ENCODE peak calls at places on chromosomes 13 and 19, in seven cellular contexts. A is GM12878, J is A549, I is stomach, D is ovary, Z is SK-N-SH, K is upper lobe of left lung. V is an unnamed sample.

GRCh38 chr19:47229674-47230121 is 1.3 kb downstream of the BBC3 start:
- DNase-seq in A (no peak), J (peak; percentile 53), I (no peak), D (no peak), Z (peak; percentile 26), K (no peak), V (peak; percentile 34)

GRCh38 chr19:16637535-16637934 is 9.5 kb upstream of the MED26 start:
- DNase-seq in A (no peak), J (no peak), I (no peak), D (no peak), Z (no peak), K (no peak), V (no peak)

GRCh38 chr19:10230155-10230903 is 802 bp downstream of the S1PR2 start:
- DNase-seq in A (no peak), J (no peak), I (peak; percentile 40), D (peak; percentile 87), Z (peak; percentile 83), K (peak; percentile 92), V (peak; percentile 41)

GRCh38 chr19:50224986-50225747 is 21.7 kb downstream of the MYH14 start:
- DNase-seq in A (no peak), J (no peak), I (no peak), D (no peak), Z (no peak), K (no peak), V (no peak)

GRCh38 chr13:21071015-21071414 is 9.6 kb upstream of the LATS2 start:
- DNase-seq in A (no peak), J (no peak), I (no peak), D (no peak), Z (no peak), K (no peak), V (no peak)

GRCh38 chr19:43563816-43564215 is 11.5 kb downstream of the XRCC1 start:
- DNase-seq in A (no peak), J (no peak), I (no peak), D (no peak), Z (no peak), K (no peak), V (no peak)

GRCh38 chr19:29596885-29597525 is 9.1 kb upstream of the POP4 start:
- DNase-seq in A (no peak), J (peak; percentile 64), I (no peak), D (no peak), Z (no peak), K (no peak), V (no peak)

GRCh38 chr13:57857945-57858344 is 226.4 kb downstream of the PCDH17 start:
- DNase-seq in A (no peak), J (no peak), I (no peak), D (no peak), Z (no peak), K (no peak), V (no peak)

GRCh38 chr13:32745509-32745908 is 159.3 kb downstream of the PDS5B start:
- DNase-seq in A (no peak), J (no peak), I (no peak), D (no peak), Z (no peak), K (no peak), V (no peak)

GRCh38 chr19:30668521-30669155 is 296.5 kb downstream of the ZNF536 start:
- DNase-seq in A (no peak), J (no peak), I (peak; percentile 15), D (no peak), Z (no peak), K (peak; percentile 36), V (no peak)

GRCh38 chr13:96020155-96020575 is 33.0 kb downstream of the UGGT2 start:
- DNase-seq in A (peak; percentile 23), J (peak; percentile 67), I (peak; percentile 49), D (no peak), Z (peak; percentile 56), K (no peak), V (peak; percentile 42)

GRCh38 chr19:34135033-34135370 is 37.3 kb upstream of the LSM14A start:
- DNase-seq in A (no peak), J (no peak), I (no peak), D (no peak), Z (no peak), K (no peak), V (no peak)

GRCh38 chr19:32458500-32459123 is 53.0 kb downstream of the DPY19L3 start:
- DNase-seq in A (peak; percentile 42), J (no peak), I (no peak), D (no peak), Z (no peak), K (no peak), V (no peak)

GRCh38 chr19:32830231-32831014 is 39.1 kb downstream of the SLC7A9 start:
- DNase-seq in A (no peak), J (no peak), I (no peak), D (no peak), Z (no peak), K (no peak), V (no peak)

GRCh38 chr19:658916-659839 is 3.8 kb downstream of the RNF126 start:
- DNase-seq in A (no peak), J (no peak), I (peak; percentile 39), D (no peak), Z (no peak), K (peak; percentile 85), V (no peak)

GRCh38 chr13:110950356-110950755 is 35.5 kb upstream of the ANKRD10 start:
- DNase-seq in A (no peak), J (no peak), I (no peak), D (no peak), Z (no peak), K (peak; percentile 42), V (no peak)

GRCh38 chr13:110946171-110946570 is 31.3 kb upstream of the ANKRD10 start:
- DNase-seq in A (no peak), J (no peak), I (no peak), D (no peak), Z (no peak), K (peak; percentile 52), V (no peak)

GRCh38 chr13:110950819-110951570 is 36.1 kb upstream of the ANKRD10 start:
- DNase-seq in A (no peak), J (no peak), I (no peak), D (no peak), Z (no peak), K (no peak), V (no peak)

GRCh38 chr13:110949116-110949515 is 34.2 kb upstream of the ANKRD10 start:
- DNase-seq in A (no peak), J (no peak), I (no peak), D (no peak), Z (no peak), K (peak; percentile 59), V (no peak)

DNA sequence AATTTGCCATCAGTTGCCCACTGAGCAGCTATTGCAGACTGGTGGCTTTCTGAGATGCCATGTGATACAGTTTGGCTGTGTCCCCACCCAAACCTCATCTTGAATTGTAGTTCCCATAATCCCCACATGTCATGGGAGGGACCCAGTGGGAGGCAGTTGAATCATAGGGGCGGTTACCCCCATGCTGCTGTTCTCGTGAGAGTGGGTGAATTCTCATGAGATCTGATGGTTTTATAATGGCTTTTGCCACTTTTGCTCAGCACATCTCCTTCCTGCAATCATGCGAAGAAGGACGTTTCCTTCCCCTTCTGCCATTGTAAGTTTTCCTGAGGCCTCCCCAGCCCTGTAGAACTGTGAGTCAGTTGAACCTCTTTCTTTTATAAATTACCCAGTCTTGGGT is 34.8 kb upstream of the ANKRD10 start:
- DNase-seq in A (no peak), J (no peak), I (no peak), D (no peak), Z (no peak), K (no peak), V (no peak)
- TF ChIP-seq EP300 in A (no peak), J (no peak), I (no peak), D (no peak), Z (no peak), K (no peak), V (no peak)

DNA sequence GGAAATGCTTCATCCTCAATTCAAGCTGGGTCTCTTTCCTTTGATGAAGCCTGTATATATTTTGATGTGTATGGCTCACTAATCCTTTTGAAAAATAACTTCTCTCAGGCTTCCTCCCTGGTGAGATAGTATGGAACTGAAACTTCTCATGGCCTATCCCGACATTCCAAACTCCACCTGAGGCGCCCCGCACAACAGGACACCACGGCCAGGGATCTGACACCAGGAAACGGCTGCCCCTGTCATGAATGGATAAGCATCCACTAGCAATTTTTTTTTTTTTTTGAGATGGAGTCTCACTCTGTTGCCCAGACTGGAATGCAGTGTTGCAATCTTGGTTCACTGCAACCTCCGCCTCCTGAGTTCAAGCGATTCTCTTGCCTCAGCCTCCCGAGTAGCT is 16.4 kb downstream of the SLC7A1 start:
- DNase-seq in A (no peak), J (no peak), I (no peak), D (no peak), Z (no peak), K (no peak), V (no peak)
- TF ChIP-seq EP300 in A (no peak), J (no peak), I (no peak), D (no peak), Z (no peak), K (no peak), V (no peak)

GRCh38 chr19:44958090-44958489 is 2.9 kb downstream of the CLPTM1 start:
- DNase-seq in A (no peak), J (no peak), I (no peak), D (no peak), Z (no peak), K (no peak), V (no peak)

GRCh38 chr19:44951179-44952159 is 3.7 kb upstream of the CLPTM1 start:
- DNase-seq in A (no peak), J (peak; percentile 85), I (peak; percentile 67), D (peak; percentile 66), Z (peak; percentile 82), K (no peak), V (peak; percentile 86)

GRCh38 chr19:44954278-44954648 is 917 bp upstream of the CLPTM1 start:
- DNase-seq in A (no peak), J (no peak), I (no peak), D (no peak), Z (no peak), K (no peak), V (no peak)

GRCh38 chr19:44955500-44956439 is 590 bp downstream of the CLPTM1 start:
- DNase-seq in A (no peak), J (no peak), I (no peak), D (no peak), Z (no peak), K (no peak), V (no peak)

GRCh38 chr19:44954649-44955499 is at the start of gene CLPTM1:
- DNase-seq in A (peak; percentile 92), J (peak; percentile 99), I (peak; percentile 97), D (peak; percentile 97), Z (peak; percentile 98), K (peak; percentile 98), V (peak; percentile 93)
- TF ChIP-seq EP300 in A (no peak), J (no peak), I (peak; percentile 76), D (no peak), Z (no peak), K (no peak), V (peak; percentile 98)

DNA sequence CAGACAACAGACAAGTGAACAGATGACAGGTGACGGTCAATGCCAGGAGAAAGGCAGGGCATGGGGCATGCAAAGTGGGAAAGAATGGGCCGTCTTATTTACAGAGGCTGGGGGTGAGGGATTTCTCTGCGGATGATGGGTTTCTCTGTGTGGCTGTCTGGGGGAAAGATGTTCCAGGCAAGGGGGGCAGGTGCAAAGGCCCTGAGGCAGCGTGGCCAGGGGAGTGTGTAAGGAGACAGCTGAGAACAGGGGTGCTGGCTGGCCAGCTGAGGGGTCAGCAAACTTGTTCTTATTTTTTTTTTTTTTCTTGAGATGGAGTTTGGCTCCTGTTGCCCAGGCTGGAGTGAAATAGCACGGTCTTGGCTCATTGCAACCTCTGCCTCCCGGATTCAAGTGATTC is 21.8 kb upstream of the RANBP3 start:
- DNase-seq in A (no peak), J (no peak), I (no peak), D (no peak), Z (no peak), K (no peak), V (no peak)
- TF ChIP-seq EP300 in A (no peak), J (no peak), I (no peak), D (no peak), Z (no peak), K (no peak), V (no peak)

GRCh38 chr13:19863323-19864017 is at the start of gene ZMYM5:
- DNase-seq in A (peak; percentile 95), J (peak; percentile 98), I (peak; percentile 98), D (peak; percentile 99), Z (peak; percentile 96), K (peak; percentile 100), V (peak; percentile 93)
- TF ChIP-seq EP300 in A (no peak), J (no peak), I (no peak), D (no peak), Z (no peak), K (no peak), V (peak; percentile 98)

V was measured in tibial nerve.